ENCODE peak calls at places on chromosomes 2 and 18, in seven cellular contexts. K, F, C, M, I, E and T are unnamed samples.

GRCh38 chr2:10096641-10097040 is 16.4 kb upstream of the CYS1 start:
- DNase-seq in K (no peak), F (no peak), C (no peak), M (no peak), I (no peak), E (no peak), T (no peak)

GRCh38 chr2:86498468-86499260 is 57.5 kb downstream of the KDM3A start:
- DNase-seq in K (no peak), F (no peak), C (peak), M (no peak), I (no peak), E (no peak), T (no peak)

GRCh38 chr2:6832995-6833604 is 32.6 kb downstream of the CMPK2 start:
- DNase-seq in K (no peak), F (no peak), C (no peak), M (no peak), I (no peak), E (no peak), T (no peak)

GRCh38 chr2:74328573-74328972 is 14.6 kb downstream of the SLC4A5 start:
- DNase-seq in K (no peak), F (no peak), C (no peak), M (no peak), I (no peak), E (no peak), T (no peak)

GRCh38 chr18:3611313-3612038 is 161.5 kb downstream of the TGIF1 start:
- DNase-seq in K (no peak), F (no peak), C (no peak), M (no peak), I (no peak), E (no peak), T (no peak)

GRCh38 chr18:77136871-77137665 is 4.5 kb upstream of the MBP start:
- DNase-seq in K (no peak), F (no peak), C (no peak), M (no peak), I (no peak), E (no peak), T (no peak)

GRCh38 chr18:34773378-34773777 is 63.3 kb downstream of the DTNA start:
- DNase-seq in K (no peak), F (peak), C (no peak), M (no peak), I (no peak), E (no peak), T (no peak)

GRCh38 chr2:224147174-224147573 is 108.1 kb upstream of the SERPINE2 start:
- DNase-seq in K (no peak), F (peak), C (peak), M (no peak), I (no peak), E (no peak), T (no peak)

GRCh38 chr2:151766421-151767153 is 32.3 kb upstream of the NEB start:
- DNase-seq in K (no peak), F (no peak), C (no peak), M (no peak), I (no peak), E (no peak), T (no peak)

GRCh38 chr2:26652361-26653041 is 11.3 kb upstream of the CIB4 start:
- DNase-seq in K (no peak), F (no peak), C (no peak), M (no peak), I (no peak), E (no peak), T (no peak)

GRCh38 chr2:9993490-9994165 is 42.1 kb downstream of the GRHL1 start:
- DNase-seq in K (no peak), F (no peak), C (no peak), M (no peak), I (no peak), E (no peak), T (no peak)

GRCh38 chr2:237874585-237875161 is 15.2 kb downstream of the RAMP1 start:
- DNase-seq in K (no peak), F (peak), C (peak), M (no peak), I (no peak), E (no peak), T (no peak)

GRCh38 chr2:86439879-86440630 is 1.1 kb upstream of the KDM3A start:
- DNase-seq in K (no peak), F (peak), C (no peak), M (no peak), I (no peak), E (no peak), T (no peak)

GRCh38 chr2:179263460-179264237 is 983 bp downstream of the SESTD1 start:
- DNase-seq in K (peak), F (peak), C (peak), M (no peak), I (no peak), E (peak), T (no peak)

GRCh38 chr2:187553908-187554703 is at the start of gene TFPI:
- DNase-seq in K (no peak), F (peak), C (peak), M (no peak), I (no peak), E (peak), T (no peak)

GRCh38 chr2:144645055-144645778 is 125.3 kb upstream of the ZEB2 start:
- DNase-seq in K (no peak), F (no peak), C (no peak), M (no peak), I (no peak), E (no peak), T (no peak)

GRCh38 chr18:8984131-8984670 is 118.3 kb upstream of the NDUFV2 start:
- DNase-seq in K (no peak), F (no peak), C (no peak), M (no peak), I (no peak), E (no peak), T (no peak)

GRCh38 chr2:107001964-107002696 is 116.2 kb upstream of the ST6GAL2 start:
- DNase-seq in K (no peak), F (no peak), C (no peak), M (no peak), I (no peak), E (no peak), T (no peak)

GRCh38 chr18:35463837-35464236 is 33.9 kb downstream of the INO80C start:
- DNase-seq in K (no peak), F (no peak), C (no peak), M (no peak), I (no peak), E (no peak), T (no peak)

GRCh38 chr18:79511271-79511670 is 115.5 kb downstream of the NFATC1 start:
- DNase-seq in K (no peak), F (no peak), C (no peak), M (no peak), I (no peak), E (peak), T (no peak)

GRCh38 chr2:235330775-235331438 is 162.9 kb upstream of the AGAP1 start:
- DNase-seq in K (no peak), F (peak), C (peak), M (no peak), I (no peak), E (no peak), T (no peak)

GRCh38 chr2:165573534-165574461 is 104.3 kb downstream of the CSRNP3 start:
- DNase-seq in K (no peak), F (peak), C (peak), M (no peak), I (no peak), E (peak), T (no peak)

GRCh38 chr2:167188596-167188967 is 300.3 kb downstream of the XIRP2 start:
- DNase-seq in K (no peak), F (no peak), C (no peak), M (no peak), I (no peak), E (no peak), T (no peak)

GRCh38 chr2:84815146-84815545 is 65.7 kb downstream of the TRABD2A start:
- DNase-seq in K (no peak), F (peak), C (no peak), M (no peak), I (no peak), E (no peak), T (no peak)

GRCh38 chr2:102735431-102736130 is 26.2 kb upstream of the TMEM182 start:
- DNase-seq in K (no peak), F (no peak), C (peak), M (no peak), I (no peak), E (peak), T (no peak)

GRCh38 chr2:150698016-150698661 is 210.7 kb upstream of the RND3 start:
- DNase-seq in K (no peak), F (no peak), C (no peak), M (no peak), I (no peak), E (no peak), T (no peak)

GRCh38 chr2:239978381-239978780 is 46.8 kb downstream of the NDUFA10 start:
- DNase-seq in K (no peak), F (no peak), C (no peak), M (no peak), I (no peak), E (no peak), T (no peak)

GRCh38 chr2:225566798-225567197 is 167.3 kb downstream of the NYAP2 start:
- DNase-seq in K (no peak), F (no peak), C (peak), M (no peak), I (no peak), E (no peak), T (no peak)

GRCh38 chr2:75309596-75310290 is 110.4 kb upstream of the TACR1 start:
- DNase-seq in K (no peak), F (peak), C (no peak), M (no peak), I (no peak), E (no peak), T (no peak)

GRCh38 chr2:207223051-207223450 is 57.3 kb upstream of the KLF7 start:
- DNase-seq in K (no peak), F (peak), C (peak), M (no peak), I (no peak), E (no peak), T (no peak)

GRCh38 chr2:101040761-101041160 is 38.7 kb downstream of the RPL31 start:
- DNase-seq in K (no peak), F (no peak), C (no peak), M (no peak), I (no peak), E (no peak), T (no peak)

GRCh38 chr2:147937744-147938349 is 82.7 kb downstream of the ORC4 start:
- DNase-seq in K (no peak), F (peak), C (peak), M (no peak), I (no peak), E (no peak), T (no peak)

GRCh38 chr2:201680743-201681142 is 17.7 kb downstream of the MPP4 start:
- DNase-seq in K (no peak), F (no peak), C (peak), M (no peak), I (no peak), E (no peak), T (no peak)

GRCh38 chr2:100756704-100757103 is 63.2 kb upstream of the NPAS2 start:
- DNase-seq in K (no peak), F (no peak), C (no peak), M (no peak), I (no peak), E (no peak), T (no peak)

GRCh38 chr2:195494452-195494851 is 162.6 kb upstream of the SLC39A10 start:
- DNase-seq in K (no peak), F (no peak), C (no peak), M (no peak), I (no peak), E (no peak), T (no peak)

GRCh38 chr2:180130403-180130802 is 123.3 kb upstream of the CWC22 start:
- DNase-seq in K (no peak), F (peak), C (peak), M (no peak), I (no peak), E (no peak), T (no peak)